ENCODE peak calls at places on chromosomes 6 and 20, in seven cellular contexts. One of them, this sample, is unnamed.

GRCh38 chr6:154917941-154918340 is 77.2 kb upstream of the TIAM2 start:
- DNase-seq in dorsolateral prefrontal cortex: no peak
- DNase-seq in AML-193: no peak
- DNase-seq in Daoy: no peak
- DNase-seq in NCI-H510A: no peak
- DNase-seq in amygdala: no peak
- DNase-seq in activated gamma-delta T cell: no peak
- DNase-seq in this sample: no peak

GRCh38 chr6:168013250-168013915 is 15.9 kb downstream of the KIF25 start:
- DNase-seq in dorsolateral prefrontal cortex: no peak
- DNase-seq in AML-193: no peak
- DNase-seq in Daoy: no peak
- DNase-seq in NCI-H510A: no peak
- DNase-seq in amygdala: no peak
- DNase-seq in activated gamma-delta T cell: no peak
- DNase-seq in this sample: no peak

GRCh38 chr20:13692802-13693736 is 54.3 kb upstream of the TASP1 start:
- DNase-seq in dorsolateral prefrontal cortex: no peak
- DNase-seq in AML-193: no peak
- DNase-seq in Daoy: no peak
- DNase-seq in NCI-H510A: no peak
- DNase-seq in amygdala: no peak
- DNase-seq in activated gamma-delta T cell: no peak
- DNase-seq in this sample: no peak

GRCh38 chr6:5208039-5208438 is 52.7 kb downstream of the LYRM4 start:
- DNase-seq in dorsolateral prefrontal cortex: no peak
- DNase-seq in AML-193: no peak
- DNase-seq in Daoy: no peak
- DNase-seq in NCI-H510A: no peak
- DNase-seq in amygdala: no peak
- DNase-seq in activated gamma-delta T cell: no peak
- DNase-seq in this sample: no peak

GRCh38 chr6:101543796-101544195 is 150.3 kb downstream of the GRIK2 start:
- DNase-seq in dorsolateral prefrontal cortex: no peak
- DNase-seq in AML-193: no peak
- DNase-seq in Daoy: no peak
- DNase-seq in NCI-H510A: no peak
- DNase-seq in amygdala: no peak
- DNase-seq in activated gamma-delta T cell: no peak
- DNase-seq in this sample: no peak

GRCh38 chr6:163460307-163460782 is 45.8 kb downstream of the QKI start:
- DNase-seq in dorsolateral prefrontal cortex: no peak
- DNase-seq in AML-193: no peak
- DNase-seq in Daoy: peak
- DNase-seq in NCI-H510A: no peak
- DNase-seq in amygdala: no peak
- DNase-seq in activated gamma-delta T cell: no peak
- DNase-seq in this sample: no peak

GRCh38 chr6:20876016-20876415 is 341.8 kb downstream of the CDKAL1 start:
- DNase-seq in dorsolateral prefrontal cortex: no peak
- DNase-seq in AML-193: no peak
- DNase-seq in Daoy: peak
- DNase-seq in NCI-H510A: no peak
- DNase-seq in amygdala: no peak
- DNase-seq in activated gamma-delta T cell: no peak
- DNase-seq in this sample: no peak

GRCh38 chr6:141851063-141851462 is 281.7 kb upstream of the GJE1 start:
- DNase-seq in dorsolateral prefrontal cortex: no peak
- DNase-seq in AML-193: no peak
- DNase-seq in Daoy: no peak
- DNase-seq in NCI-H510A: no peak
- DNase-seq in amygdala: no peak
- DNase-seq in activated gamma-delta T cell: no peak
- DNase-seq in this sample: no peak

GRCh38 chr20:59062057-59062456 is 19.5 kb upstream of the PRELID3B start:
- DNase-seq in dorsolateral prefrontal cortex: no peak
- DNase-seq in AML-193: no peak
- DNase-seq in Daoy: no peak
- DNase-seq in NCI-H510A: no peak
- DNase-seq in amygdala: no peak
- DNase-seq in activated gamma-delta T cell: no peak
- DNase-seq in this sample: no peak

GRCh38 chr6:111605100-111605748 is 454 bp downstream of the TRAF3IP2 start:
- DNase-seq in dorsolateral prefrontal cortex: no peak
- DNase-seq in AML-193: peak
- DNase-seq in Daoy: peak
- DNase-seq in NCI-H510A: no peak
- DNase-seq in amygdala: no peak
- DNase-seq in activated gamma-delta T cell: peak
- DNase-seq in this sample: no peak

GRCh38 chr6:52666523-52666922 is 4.4 kb upstream of the TMEM14A start:
- DNase-seq in dorsolateral prefrontal cortex: no peak
- DNase-seq in AML-193: no peak
- DNase-seq in Daoy: no peak
- DNase-seq in NCI-H510A: no peak
- DNase-seq in amygdala: no peak
- DNase-seq in activated gamma-delta T cell: no peak
- DNase-seq in this sample: no peak

GRCh38 chr20:47667531-47668312 is 117.6 kb downstream of the SULF2 start:
- DNase-seq in dorsolateral prefrontal cortex: no peak
- DNase-seq in AML-193: no peak
- DNase-seq in Daoy: no peak
- DNase-seq in NCI-H510A: no peak
- DNase-seq in amygdala: no peak
- DNase-seq in activated gamma-delta T cell: no peak
- DNase-seq in this sample: no peak

GRCh38 chr20:26208296-26209091 is 511.8 kb upstream of the ZNF337 start:
- DNase-seq in dorsolateral prefrontal cortex: peak
- DNase-seq in AML-193: no peak
- DNase-seq in Daoy: no peak
- DNase-seq in NCI-H510A: peak
- DNase-seq in amygdala: no peak
- DNase-seq in activated gamma-delta T cell: no peak
- DNase-seq in this sample: no peak

GRCh38 chr20:37316116-37316774 is 26.8 kb downstream of the MANBAL start:
- DNase-seq in dorsolateral prefrontal cortex: no peak
- DNase-seq in AML-193: peak
- DNase-seq in Daoy: no peak
- DNase-seq in NCI-H510A: no peak
- DNase-seq in amygdala: no peak
- DNase-seq in activated gamma-delta T cell: no peak
- DNase-seq in this sample: no peak

GRCh38 chr6:131813991-131814390 is 6.2 kb downstream of the ENPP1 start:
- DNase-seq in dorsolateral prefrontal cortex: no peak
- DNase-seq in AML-193: no peak
- DNase-seq in Daoy: no peak
- DNase-seq in NCI-H510A: no peak
- DNase-seq in amygdala: no peak
- DNase-seq in activated gamma-delta T cell: no peak
- DNase-seq in this sample: no peak

GRCh38 chr6:31538805-31539400 is 2.9 kb downstream of the DDX39B start:
- DNase-seq in dorsolateral prefrontal cortex: no peak
- DNase-seq in AML-193: no peak
- DNase-seq in Daoy: no peak
- DNase-seq in NCI-H510A: no peak
- DNase-seq in amygdala: no peak
- DNase-seq in activated gamma-delta T cell: no peak
- DNase-seq in this sample: no peak

GRCh38 chr6:158213925-158214674 is 46.0 kb downstream of the GTF2H5 start:
- DNase-seq in dorsolateral prefrontal cortex: peak
- DNase-seq in AML-193: peak
- DNase-seq in Daoy: peak
- DNase-seq in NCI-H510A: peak
- DNase-seq in amygdala: no peak
- DNase-seq in activated gamma-delta T cell: no peak
- DNase-seq in this sample: no peak

GRCh38 chr6:117616971-117617765 is 14.9 kb upstream of the GOPC start:
- DNase-seq in dorsolateral prefrontal cortex: no peak
- DNase-seq in AML-193: no peak
- DNase-seq in Daoy: no peak
- DNase-seq in NCI-H510A: no peak
- DNase-seq in amygdala: no peak
- DNase-seq in activated gamma-delta T cell: no peak
- DNase-seq in this sample: no peak

GRCh38 chr6:79188885-79189505 is 45.5 kb downstream of the HMGN3 start:
- DNase-seq in dorsolateral prefrontal cortex: no peak
- DNase-seq in AML-193: no peak
- DNase-seq in Daoy: no peak
- DNase-seq in NCI-H510A: no peak
- DNase-seq in amygdala: no peak
- DNase-seq in activated gamma-delta T cell: no peak
- DNase-seq in this sample: no peak

GRCh38 chr6:1614767-1615650 is 5.3 kb downstream of the FOXC1 start:
- DNase-seq in dorsolateral prefrontal cortex: no peak
- DNase-seq in AML-193: no peak
- DNase-seq in Daoy: no peak
- DNase-seq in NCI-H510A: no peak
- DNase-seq in amygdala: no peak
- DNase-seq in activated gamma-delta T cell: no peak
- DNase-seq in this sample: no peak

This sample was measured in frontal cortex.